ENCODE peak calls at places on chromosomes 7 and 10, in six cellular contexts. K, R, L, X, G and N are unnamed samples. For H3K27me3 and H3K4me1, the result is how much of the 10 kb centered on the place peaks cover.

GRCh38 chr10:4241724-4242345 is 456.8 kb upstream of the KLF6 start:
- DNase-seq in K (peak), G (no peak), L (no peak), X (no peak), R (no peak), N (no peak)

GRCh38 chr10:3404381-3404780 is 231.8 kb upstream of the PITRM1 start:
- DNase-seq in K (no peak), X (no peak), L (no peak), R (no peak), G (no peak), N (no peak)

GRCh38 chr10:132493756-132494290 is 43.8 kb upstream of the INPP5A start:
- DNase-seq in K (no peak), R (no peak), G (no peak), L (peak), X (peak), N (peak)

GRCh38 chr7:136359333-136359903 is 382.3 kb upstream of the MTPN start:
- DNase-seq in L (no peak), K (no peak), G (no peak), R (no peak), X (no peak), N (no peak)

GRCh38 chr7:35035511-35035921 is 1.8 kb downstream of the DPY19L1 start:
- DNase-seq in X (no peak), R (peak), G (no peak), L (no peak), K (peak), N (no peak)

GRCh38 chr7:42605800-42606199 is 306.1 kb downstream of the C7orf25 start:
- DNase-seq in R (no peak), X (no peak), L (no peak), K (no peak), G (no peak), N (no peak)

GRCh38 chr7:106346678-106347217 is 62.0 kb upstream of the NAMPT start:
- DNase-seq in G (no peak), R (peak), K (no peak), X (no peak), L (no peak), N (no peak)

GRCh38 chr7:101728888-101729883 is 88.2 kb upstream of the CUX1 start:
- DNase-seq in K (no peak), X (no peak), G (no peak), R (no peak), L (peak), N (no peak)

GRCh38 chr10:3148041-3148440 is 24.5 kb downstream of the PITRM1 start:
- DNase-seq in L (no peak), G (no peak), R (no peak), X (no peak), K (no peak), N (no peak)

GRCh38 chr7:101507327-101507726 is 121.8 kb downstream of the MYL10 start:
- DNase-seq in G (no peak), K (no peak), X (no peak), R (no peak), L (no peak), N (no peak)

GRCh38 chr7:151888716-151889115 is 11.8 kb upstream of the PRKAG2 start:
- DNase-seq in L (no peak), X (no peak), R (no peak), K (no peak), G (no peak), N (no peak)
- H3K27me3 ChIP-seq in L (under half), X (under half), R (under half), K (under half), G (under half), N (under half)

GRCh38 chr7:98852826-98853225 is 17.0 kb downstream of the TMEM130 start:
- DNase-seq in X (no peak), K (no peak), G (no peak), R (no peak), L (no peak), N (no peak)

DNA sequence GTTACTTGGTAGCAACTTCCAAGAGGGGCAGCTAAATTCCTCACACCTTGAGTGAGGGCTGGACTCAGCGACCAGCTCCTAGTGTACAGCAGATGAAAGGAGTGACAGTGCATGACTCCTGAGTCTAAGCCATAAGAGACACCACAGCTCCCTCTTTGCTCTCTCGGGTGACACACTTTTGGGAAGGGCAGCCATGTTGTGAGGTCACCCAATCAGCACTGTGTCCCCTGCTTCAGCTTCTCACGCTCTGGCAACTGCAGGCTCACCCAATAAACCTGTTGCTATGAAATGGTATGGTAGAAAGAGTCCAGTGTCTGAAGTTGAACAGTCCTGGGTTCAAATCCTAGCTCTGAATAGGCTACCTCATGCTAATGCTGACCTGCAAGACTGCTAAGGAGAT is 20.9 kb downstream of the TMEM130 start:
- DNase-seq in K (no peak), L (no peak), X (no peak), R (no peak), G (no peak), N (no peak)
- H3K4me1 ChIP-seq in K (under half), L (under half), X (under half), R (under half), G (under half), N (under half)

DNA sequence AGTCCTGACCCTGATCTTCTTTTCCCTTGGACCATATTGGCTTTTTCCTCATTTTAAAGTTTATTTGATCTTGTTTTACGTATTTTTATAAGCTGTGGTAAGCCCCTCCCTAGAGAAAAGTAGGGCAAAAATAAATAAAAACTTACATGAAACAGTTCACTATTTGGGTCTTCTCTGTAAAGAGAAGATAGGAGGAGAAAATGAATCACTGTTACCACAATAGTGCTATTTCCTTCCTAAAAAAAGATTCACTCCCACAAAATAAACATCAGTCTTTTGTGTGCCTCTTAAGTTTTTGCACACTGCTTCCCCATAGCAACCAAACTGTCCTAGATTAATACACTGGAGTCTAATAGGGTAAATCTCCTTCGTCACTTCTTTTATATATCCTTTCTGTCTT is 1.4 kb upstream of the SVIL start:
- DNase-seq in R (peak), L (no peak), X (no peak), G (no peak), K (no peak), N (no peak)
- H3K27ac ChIP-seq in R (no peak), L (no peak), X (no peak), G (peak), K (peak), N (peak)

GRCh38 chr10:129962092-129962494 is 2.0 kb downstream of the EBF3 start:
- DNase-seq in K (peak), L (no peak), R (no peak), G (no peak), X (no peak), N (peak)

GRCh38 chr10:129961274-129961839 is 2.7 kb downstream of the EBF3 start:
- DNase-seq in X (no peak), K (no peak), L (no peak), R (no peak), G (no peak), N (no peak)

GRCh38 chr10:129963076-129963830 is 821 bp downstream of the EBF3 start:
- DNase-seq in K (peak), L (no peak), G (peak), X (peak), R (no peak), N (peak)

GRCh38 chr10:129963831-129964501 is at the start of gene EBF3:
- DNase-seq in G (peak), K (peak), X (peak), L (no peak), R (peak), N (peak)

DNA sequence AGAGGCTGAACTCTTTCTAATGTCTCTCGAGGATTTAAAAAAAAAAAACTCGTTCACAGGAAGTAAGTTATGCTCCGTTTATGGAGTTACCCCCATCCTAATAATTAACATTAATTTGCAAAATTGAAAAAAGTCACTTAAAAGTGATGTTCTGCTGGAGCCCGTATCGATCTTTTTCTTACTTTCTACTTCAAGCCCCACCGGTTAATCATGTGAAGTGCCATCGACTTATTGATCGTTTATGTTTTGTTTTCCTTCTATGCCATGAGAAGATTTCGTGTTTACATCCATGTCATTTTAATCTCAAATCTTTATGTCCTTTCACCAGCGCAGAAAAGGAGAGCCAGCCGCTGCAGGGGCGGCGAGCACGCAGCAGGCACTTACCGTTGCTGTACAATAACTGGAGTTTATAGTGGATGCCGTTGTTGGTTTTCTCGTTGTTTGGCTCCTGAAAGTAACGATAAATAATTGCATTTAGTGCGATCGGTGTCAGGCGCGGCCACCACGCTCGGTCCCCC is 1.5 kb downstream of the EBF3 start:
- DNase-seq in L (no peak), R (no peak), K (peak), X (no peak), G (no peak), N (no peak)
- H3K27me3 ChIP-seq in L (under half), R (half or more), K (half or more), X (half or more), G (half or more), N (half or more)

GRCh38 chr7:99108615-99109014 is 35.3 kb downstream of the SMURF1 start:
- DNase-seq in K (no peak), G (no peak), L (no peak), R (no peak), X (no peak), N (no peak)
- H3K4me1 ChIP-seq in K (under half), G (half or more), L (under half), R (under half), X (under half), N (half or more)

DNA sequence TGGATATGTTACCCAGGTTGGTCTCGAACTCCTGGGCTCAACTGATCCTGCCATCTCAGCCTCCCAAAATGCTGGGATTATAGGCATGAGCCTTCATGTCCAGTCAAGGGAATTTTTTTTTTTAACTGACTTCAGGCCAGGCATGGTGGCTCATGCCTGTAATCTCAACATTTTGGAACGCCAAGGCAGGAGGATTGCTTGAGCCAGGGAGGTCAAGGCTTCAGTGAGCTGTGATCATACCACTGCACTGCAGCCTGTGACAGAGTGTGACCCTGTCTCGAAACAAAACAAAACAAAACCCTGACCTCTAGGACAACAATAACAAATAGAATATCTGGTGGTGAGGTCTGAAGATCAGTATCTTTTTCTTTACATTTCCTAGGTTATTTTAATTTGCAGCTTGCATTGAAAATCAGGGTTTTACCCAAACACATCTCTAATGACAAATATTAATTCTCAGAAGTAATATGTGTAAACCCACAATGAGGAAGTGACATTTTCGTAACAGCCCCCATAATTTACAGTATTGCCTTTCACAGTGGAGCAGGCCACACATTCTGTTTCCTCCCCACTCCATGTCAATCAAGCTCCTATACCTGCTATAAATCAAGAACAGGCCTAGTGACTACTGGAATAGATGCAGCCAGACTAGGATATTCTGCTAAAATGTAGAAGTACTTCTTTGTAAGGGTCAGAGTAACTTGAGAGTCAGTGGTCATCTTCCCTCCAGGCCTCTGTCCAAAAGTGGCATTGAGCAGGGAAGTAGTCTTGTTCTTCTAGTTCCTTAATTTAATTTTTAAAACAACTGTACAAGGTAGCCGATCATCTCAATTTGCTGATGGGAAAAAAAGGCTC is 43.3 kb upstream of the ECHDC3 start:
- DNase-seq in R (no peak), G (no peak), K (no peak), X (no peak), L (no peak), N (no peak)
- H3K27ac ChIP-seq in R (no peak), G (no peak), K (no peak), X (no peak), L (peak), N (no peak)

GRCh38 chr7:157008206-157009169 is 2.0 kb downstream of the MNX1 start:
- DNase-seq in X (no peak), G (no peak), R (no peak), K (no peak), L (no peak), N (no peak)

GRCh38 chr7:157010588-157011332 is at the start of gene MNX1:
- DNase-seq in G (peak), K (peak), R (peak), X (peak), L (peak), N (peak)

GRCh38 chr7:157009778-157010587 is 480 bp downstream of the MNX1 start:
- DNase-seq in K (peak), X (no peak), G (no peak), R (no peak), L (no peak), N (no peak)

GRCh38 chr7:157007470-157008066 is 2.9 kb downstream of the MNX1 start:
- DNase-seq in X (no peak), K (no peak), R (no peak), G (no peak), L (no peak), N (no peak)

GRCh38 chr7:157009170-157009777 is 1.2 kb downstream of the MNX1 start:
- DNase-seq in L (peak), X (no peak), K (no peak), G (no peak), R (no peak), N (no peak)
- H3K27me3 ChIP-seq in L (under half), X (half or more), K (half or more), G (half or more), R (under half), N (half or more)

DNA sequence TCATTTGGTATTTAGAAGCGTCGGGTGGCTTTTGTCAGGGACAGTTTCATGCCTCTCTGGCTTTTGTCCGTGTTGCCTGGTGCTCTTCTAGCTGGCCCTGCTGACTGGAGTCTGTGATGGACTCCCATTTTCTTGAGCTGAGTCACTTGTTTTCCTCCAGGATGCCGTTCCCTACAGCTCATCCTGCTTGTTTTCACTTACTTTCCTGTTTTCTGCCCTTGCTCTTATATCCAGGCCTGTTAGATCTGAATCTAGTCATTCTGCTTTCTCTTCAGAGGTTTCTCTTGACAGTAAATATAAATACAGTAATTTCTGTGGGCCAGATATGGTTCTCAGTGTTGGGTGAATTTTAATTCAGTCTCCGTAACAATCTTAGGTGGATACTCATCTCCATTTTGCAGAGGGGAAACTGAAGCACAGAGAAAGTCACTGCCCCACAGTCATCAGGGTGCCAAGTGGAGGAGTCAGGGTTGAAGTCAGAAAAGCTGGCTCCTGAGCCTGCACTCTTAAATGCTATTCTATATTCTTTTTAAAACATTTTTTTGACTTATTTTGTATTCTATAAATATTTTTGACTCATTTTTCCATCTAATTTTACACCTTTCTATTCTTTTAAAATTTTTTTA is 85.4 kb downstream of the CCNY start:
- DNase-seq in L (no peak), G (no peak), K (no peak), X (no peak), R (no peak), N (no peak)
- H3K4me1 ChIP-seq in L (under half), G (half or more), K (under half), X (under half), R (under half), N (half or more)

DNA sequence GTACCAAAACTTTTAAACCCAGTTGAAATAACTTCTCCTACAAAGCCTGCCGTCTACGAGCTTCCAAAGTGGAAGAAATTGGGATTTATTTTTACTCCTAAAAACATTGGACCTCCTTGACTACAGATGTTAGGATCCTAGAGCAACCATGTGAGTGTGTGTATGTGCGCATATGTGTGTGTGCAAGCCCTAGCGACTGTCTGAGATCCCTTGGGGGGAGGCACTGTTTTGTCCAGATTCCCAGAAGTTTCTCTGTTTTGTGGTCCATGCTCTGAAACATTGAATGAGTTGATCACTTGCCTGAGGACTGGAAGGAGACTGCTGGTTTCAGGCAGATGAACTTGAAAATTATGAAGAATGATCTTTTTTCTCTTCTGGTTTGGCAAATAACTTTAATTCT is 312.3 kb upstream of the ZNF32 start:
- DNase-seq in R (no peak), L (no peak), K (no peak), X (no peak), G (no peak), N (no peak)
- H3K27ac ChIP-seq in R (no peak), L (no peak), K (no peak), X (no peak), G (peak), N (peak)